ENCODE peak calls at places on chromosomes 16 and 17, in four cellular contexts. One of them, this sample, is unnamed.

GRCh38 chr16:52114414-52114813 is 432.5 kb downstream of the TOX3 start:
- DNase-seq in fibroblast of lung: peak; percentile 8
- DNase-seq in PC-9: peak; percentile 55
- DNase-seq in OCI-LY7: no peak
- DNase-seq in this sample: no peak

GRCh38 chr17:77734371-77735050 is 224.0 kb upstream of the TNRC6C start:
- DNase-seq in fibroblast of lung: peak; percentile 49
- DNase-seq in OCI-LY7: no peak
- DNase-seq in PC-9: no peak
- DNase-seq in this sample: no peak

GRCh38 chr16:89770367-89770766 is 46.1 kb downstream of the FANCA start:
- DNase-seq in fibroblast of lung: no peak
- DNase-seq in OCI-LY7: no peak
- DNase-seq in PC-9: no peak
- DNase-seq in this sample: no peak

GRCh38 chr16:73565263-73565662 is 517.3 kb upstream of the ZFHX3 start:
- DNase-seq in PC-9: no peak
- DNase-seq in OCI-LY7: no peak
- DNase-seq in fibroblast of lung: no peak
- DNase-seq in this sample: peak; percentile 24

GRCh38 chr17:77615672-77616242 is 342.7 kb upstream of the TNRC6C start:
- DNase-seq in PC-9: no peak
- DNase-seq in OCI-LY7: no peak
- DNase-seq in fibroblast of lung: peak; percentile 32
- DNase-seq in this sample: no peak

GRCh38 chr17:36591434-36592315 is at the start of gene DHRS11:
- DNase-seq in fibroblast of lung: peak; percentile 64
- DNase-seq in OCI-LY7: peak; percentile 78
- DNase-seq in PC-9: peak; percentile 53
- DNase-seq in this sample: peak; percentile 86

GRCh38 chr16:9039208-9039607 is 52.2 kb upstream of the HAPSTR1 start:
- DNase-seq in PC-9: no peak
- DNase-seq in OCI-LY7: peak; percentile 13
- DNase-seq in fibroblast of lung: peak; percentile 45
- DNase-seq in this sample: peak; percentile 16

GRCh38 chr17:79054200-79054599 is 20.4 kb upstream of the ENGASE start:
- DNase-seq in PC-9: no peak
- DNase-seq in fibroblast of lung: no peak
- DNase-seq in OCI-LY7: no peak
- DNase-seq in this sample: no peak

GRCh38 chr17:72362466-72363335 is 241.9 kb downstream of the SOX9 start:
- DNase-seq in fibroblast of lung: peak; percentile 89
- DNase-seq in PC-9: peak; percentile 79
- DNase-seq in OCI-LY7: no peak
- DNase-seq in this sample: no peak

GRCh38 chr17:34357398-34357797 is 1.1 kb downstream of the CCL13 start:
- DNase-seq in OCI-LY7: no peak
- DNase-seq in PC-9: no peak
- DNase-seq in fibroblast of lung: no peak
- DNase-seq in this sample: no peak

GRCh38 chr17:2222301-2222700 is 81.3 kb downstream of the SMG6 start:
- DNase-seq in PC-9: no peak
- DNase-seq in OCI-LY7: no peak
- DNase-seq in fibroblast of lung: no peak
- DNase-seq in this sample: no peak

GRCh38 chr17:72025113-72025512 is 95.7 kb upstream of the SOX9 start:
- DNase-seq in fibroblast of lung: no peak
- DNase-seq in PC-9: no peak
- DNase-seq in OCI-LY7: peak; percentile 50
- DNase-seq in this sample: no peak

GRCh38 chr17:29870836-29871430 is 59.1 kb downstream of the SSH2 start:
- DNase-seq in PC-9: no peak
- DNase-seq in fibroblast of lung: no peak
- DNase-seq in OCI-LY7: no peak
- DNase-seq in this sample: no peak

GRCh38 chr17:77555741-77556291 is 402.7 kb upstream of the TNRC6C start:
- DNase-seq in OCI-LY7: no peak
- DNase-seq in PC-9: no peak
- DNase-seq in fibroblast of lung: peak; percentile 43
- DNase-seq in this sample: no peak

GRCh38 chr16:59440-60059 is 5.9 kb downstream of the SNRNP25 start:
- DNase-seq in OCI-LY7: no peak
- DNase-seq in fibroblast of lung: no peak
- DNase-seq in PC-9: no peak
- DNase-seq in this sample: no peak

GRCh38 chr16:55817236-55817912 is 15.5 kb downstream of the CES1 start:
- DNase-seq in PC-9: peak; percentile 53
- DNase-seq in OCI-LY7: no peak
- DNase-seq in fibroblast of lung: no peak
- DNase-seq in this sample: no peak

GRCh38 chr17:38825762-38826247 is 684 bp upstream of the CWC25 start:
- DNase-seq in OCI-LY7: no peak
- DNase-seq in PC-9: no peak
- DNase-seq in fibroblast of lung: no peak
- DNase-seq in this sample: no peak

GRCh38 chr16:47928008-47928407 is 227.8 kb downstream of the ABCC12 start:
- DNase-seq in OCI-LY7: peak; percentile 18
- DNase-seq in PC-9: no peak
- DNase-seq in fibroblast of lung: no peak
- DNase-seq in this sample: no peak

GRCh38 chr16:4661661-4662060 is 31.7 kb upstream of the NUDT16L1 start:
- DNase-seq in fibroblast of lung: peak; percentile 51
- DNase-seq in OCI-LY7: no peak
- DNase-seq in PC-9: no peak
- DNase-seq in this sample: no peak

GRCh38 chr17:43860077-43860725 is 13.2 kb downstream of the CD300LG start:
- DNase-seq in fibroblast of lung: no peak
- DNase-seq in PC-9: no peak
- DNase-seq in OCI-LY7: no peak
- DNase-seq in this sample: peak; percentile 26

GRCh38 chr17:63692195-63692816 is 7.6 kb downstream of the LIMD2 start:
- DNase-seq in fibroblast of lung: no peak
- DNase-seq in PC-9: no peak
- DNase-seq in OCI-LY7: no peak
- DNase-seq in this sample: no peak

GRCh38 chr16:67942510-67943255 is 1.2 kb downstream of the LCAT start:
- DNase-seq in OCI-LY7: no peak
- DNase-seq in fibroblast of lung: no peak
- DNase-seq in PC-9: no peak
- DNase-seq in this sample: no peak

GRCh38 chr16:86363057-86363490 is 147.3 kb upstream of the FOXF1 start:
- DNase-seq in PC-9: no peak
- DNase-seq in fibroblast of lung: peak; percentile 97
- DNase-seq in OCI-LY7: no peak
- DNase-seq in this sample: no peak

GRCh38 chr17:27353469-27354050 is 59.6 kb downstream of the WSB1 start:
- DNase-seq in PC-9: peak; percentile 76
- DNase-seq in fibroblast of lung: peak; percentile 91
- DNase-seq in OCI-LY7: peak; percentile 85
- DNase-seq in this sample: peak; percentile 96

GRCh38 chr17:82129095-82129494 is 31.1 kb upstream of the FASN start:
- DNase-seq in OCI-LY7: no peak
- DNase-seq in PC-9: no peak
- DNase-seq in fibroblast of lung: no peak
- DNase-seq in this sample: no peak

GRCh38 chr17:34797724-34798123 is 163.5 kb downstream of the CCT6B start:
- DNase-seq in fibroblast of lung: peak; percentile 6
- DNase-seq in OCI-LY7: peak; percentile 7
- DNase-seq in PC-9: no peak
- DNase-seq in this sample: peak; percentile 63

DNA sequence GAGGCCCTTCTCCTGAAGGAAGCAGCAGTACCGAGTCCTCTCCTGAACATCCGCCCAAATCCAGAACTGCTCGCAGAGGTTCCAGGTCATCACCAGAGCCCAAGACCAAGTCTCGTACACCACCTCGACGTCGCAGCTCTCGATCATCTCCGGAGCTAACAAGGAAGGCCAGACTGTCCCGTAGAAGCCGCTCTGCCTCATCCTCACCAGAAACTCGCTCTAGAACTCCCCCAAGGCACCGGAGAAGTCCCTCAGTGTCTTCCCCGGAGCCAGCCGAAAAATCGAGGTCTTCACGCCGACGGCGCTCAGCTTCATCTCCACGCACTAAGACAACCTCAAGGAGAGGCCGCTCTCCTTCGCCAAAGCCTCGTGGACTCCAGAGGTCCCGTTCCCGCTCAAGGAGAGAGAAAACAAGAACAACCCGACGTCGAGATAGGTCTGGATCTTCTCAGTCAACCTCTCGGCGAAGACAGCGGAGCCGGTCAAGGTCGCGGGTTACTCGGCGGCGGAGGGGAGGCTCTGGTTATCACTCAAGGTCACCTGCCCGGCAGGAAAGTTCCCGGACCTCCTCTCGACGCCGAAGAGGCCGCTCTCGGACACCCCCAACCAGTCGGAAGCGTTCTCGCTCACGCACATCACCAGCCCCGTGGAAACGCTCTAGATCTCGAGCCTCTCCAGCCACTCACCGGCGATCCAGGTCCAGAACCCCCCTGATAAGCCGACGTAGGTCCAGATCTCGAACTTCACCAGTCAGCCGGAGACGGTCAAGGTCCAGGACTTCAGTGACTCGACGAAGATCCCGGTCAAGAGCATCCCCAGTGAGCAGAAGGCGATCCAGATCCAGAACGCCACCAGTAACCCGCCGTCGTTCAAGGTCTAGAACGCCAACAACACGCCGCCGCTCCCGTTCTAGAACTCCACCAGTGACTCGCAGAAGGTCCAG is 11.3 kb downstream of the ELOB start:
- DNase-seq in fibroblast of lung: no peak
- DNase-seq in OCI-LY7: no peak
- DNase-seq in PC-9: no peak
- DNase-seq in this sample: no peak
- H3K36me3 ChIP-seq in fibroblast of lung: peaks cover 71% of the 10 kb centered on the region
- H3K36me3 ChIP-seq in OCI-LY7: peaks cover 100% of the 10 kb centered on the region
- H3K36me3 ChIP-seq in PC-9: peaks cover 69% of the 10 kb centered on the region
- H3K36me3 ChIP-seq in this sample: peaks cover 31% of the 10 kb centered on the region

GRCh38 chr17:59702304-59702703 is 4.9 kb downstream of the PTRH2 start:
- DNase-seq in OCI-LY7: no peak
- DNase-seq in PC-9: no peak
- DNase-seq in fibroblast of lung: no peak
- DNase-seq in this sample: no peak
- H3K36me3 ChIP-seq in OCI-LY7: peaks cover 81% of the 10 kb centered on the region
- H3K36me3 ChIP-seq in PC-9: peaks cover 57% of the 10 kb centered on the region
- H3K36me3 ChIP-seq in fibroblast of lung: peaks cover 8% of the 10 kb centered on the region
- H3K36me3 ChIP-seq in this sample: peaks cover 1% of the 10 kb centered on the region

DNA sequence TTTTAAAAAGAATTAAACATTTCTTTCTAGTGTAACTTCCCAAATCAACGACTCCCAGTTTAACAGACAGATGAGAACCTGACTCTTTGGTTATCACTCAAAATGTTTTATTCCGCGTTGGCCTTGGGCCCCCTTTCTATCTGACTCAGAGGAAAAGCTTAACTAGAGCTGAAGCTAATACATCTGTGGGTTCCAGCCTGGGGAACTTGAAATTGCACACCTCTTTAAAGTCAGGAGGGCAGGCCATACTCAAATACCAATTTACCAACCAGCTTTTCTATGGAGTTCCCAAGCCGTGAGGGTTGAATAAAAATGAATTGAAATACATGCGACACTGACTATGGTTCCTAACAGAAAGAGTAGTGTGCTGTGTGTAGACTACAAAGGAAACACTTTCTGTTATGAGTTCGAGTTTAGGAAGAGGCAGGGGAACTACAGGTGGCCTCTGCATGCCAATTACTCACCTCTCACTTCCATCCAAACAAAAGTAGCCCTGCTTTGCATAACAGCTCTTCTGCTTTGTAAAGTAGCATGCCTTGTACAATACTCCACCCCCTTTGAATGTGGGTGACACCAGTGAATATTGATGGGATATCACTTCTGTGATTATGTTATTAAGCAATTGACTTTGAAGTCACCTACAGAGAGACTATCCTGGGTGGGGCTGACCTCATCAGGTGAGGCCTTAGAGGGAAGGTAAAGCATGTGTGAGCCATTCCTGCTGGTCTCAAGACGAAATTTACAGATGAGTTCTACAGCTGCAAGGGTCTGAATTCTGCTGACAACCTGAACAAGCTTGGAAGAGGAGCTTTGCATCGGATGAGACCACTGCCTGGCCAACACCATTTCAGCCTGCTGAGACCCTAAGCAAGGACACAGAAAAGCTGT is 92.1 kb downstream of the WDR59 start:
- DNase-seq in PC-9: no peak
- DNase-seq in OCI-LY7: no peak
- DNase-seq in fibroblast of lung: no peak
- DNase-seq in this sample: no peak
- H3K36me3 ChIP-seq in PC-9: peaks cover 57% of the 10 kb centered on the region
- H3K36me3 ChIP-seq in OCI-LY7: peaks cover 63% of the 10 kb centered on the region
- H3K36me3 ChIP-seq in fibroblast of lung: peaks cover 2% of the 10 kb centered on the region
- H3K36me3 ChIP-seq in this sample: peaks cover 6% of the 10 kb centered on the region

GRCh38 chr16:15033309-15033707 is 22.6 kb downstream of the NTAN1 start:
- DNase-seq in fibroblast of lung: no peak
- DNase-seq in PC-9: no peak
- DNase-seq in OCI-LY7: no peak
- DNase-seq in this sample: no peak

GRCh38 chr16:15037003-15037402 is 18.9 kb downstream of the NTAN1 start:
- DNase-seq in fibroblast of lung: no peak
- DNase-seq in PC-9: no peak
- DNase-seq in OCI-LY7: no peak
- DNase-seq in this sample: no peak

GRCh38 chr16:15034266-15035162 is 21.4 kb downstream of the NTAN1 start:
- DNase-seq in PC-9: peak; percentile 20
- DNase-seq in OCI-LY7: no peak
- DNase-seq in fibroblast of lung: no peak
- DNase-seq in this sample: no peak

GRCh38 chr16:15037745-15038144 is 18.1 kb downstream of the NTAN1 start:
- DNase-seq in fibroblast of lung: no peak
- DNase-seq in PC-9: no peak
- DNase-seq in OCI-LY7: no peak
- DNase-seq in this sample: no peak

GRCh38 chr16:15035163-15035729 is 20.6 kb downstream of the NTAN1 start:
- DNase-seq in fibroblast of lung: no peak
- DNase-seq in OCI-LY7: no peak
- DNase-seq in PC-9: peak; percentile 20
- DNase-seq in this sample: no peak
- H3K36me3 ChIP-seq in fibroblast of lung: peaks cover 36% of the 10 kb centered on the region
- H3K36me3 ChIP-seq in OCI-LY7: peaks cover 92% of the 10 kb centered on the region
- H3K36me3 ChIP-seq in PC-9: peaks cover 33% of the 10 kb centered on the region
- H3K36me3 ChIP-seq in this sample: peaks cover 8% of the 10 kb centered on the region

GRCh38 chr16:2074071-2074470 is 26.3 kb downstream of the TSC2 start:
- DNase-seq in OCI-LY7: no peak
- DNase-seq in PC-9: no peak
- DNase-seq in fibroblast of lung: no peak
- DNase-seq in this sample: no peak
- H3K36me3 ChIP-seq in OCI-LY7: peaks cover 16% of the 10 kb centered on the region
- H3K36me3 ChIP-seq in PC-9: no peaks in the 10 kb centered on the region
- H3K36me3 ChIP-seq in fibroblast of lung: peaks cover 41% of the 10 kb centered on the region
- H3K36me3 ChIP-seq in this sample: no peaks in the 10 kb centered on the region

GRCh38 chr17:49596613-49597244 is 21.1 kb downstream of the NXPH3 start:
- DNase-seq in PC-9: no peak
- DNase-seq in OCI-LY7: no peak
- DNase-seq in fibroblast of lung: no peak
- DNase-seq in this sample: no peak

GRCh38 chr17:49597438-49597837 is 21.8 kb downstream of the NXPH3 start:
- DNase-seq in fibroblast of lung: no peak
- DNase-seq in PC-9: no peak
- DNase-seq in OCI-LY7: no peak
- DNase-seq in this sample: no peak

GRCh38 chr17:49595980-49596379 is 20.3 kb downstream of the NXPH3 start:
- DNase-seq in PC-9: no peak
- DNase-seq in OCI-LY7: no peak
- DNase-seq in fibroblast of lung: no peak
- DNase-seq in this sample: no peak

GRCh38 chr17:49598918-49599317 is 23.2 kb downstream of the NXPH3 start:
- DNase-seq in OCI-LY7: no peak
- DNase-seq in PC-9: no peak
- DNase-seq in fibroblast of lung: no peak
- DNase-seq in this sample: no peak

GRCh38 chr17:49597928-49598655 is 22.4 kb downstream of the NXPH3 start:
- DNase-seq in OCI-LY7: no peak
- DNase-seq in PC-9: no peak
- DNase-seq in fibroblast of lung: no peak
- DNase-seq in this sample: no peak
- H3K36me3 ChIP-seq in OCI-LY7: peaks cover 79% of the 10 kb centered on the region
- H3K36me3 ChIP-seq in PC-9: peaks cover 18% of the 10 kb centered on the region
- H3K36me3 ChIP-seq in fibroblast of lung: peaks cover 4% of the 10 kb centered on the region
- H3K36me3 ChIP-seq in this sample: peaks cover 11% of the 10 kb centered on the region

This sample was measured in Caco-2.